ENCODE peak calls at places on chromosomes 13 and 19, in six cellular contexts. J, U, L, P, E and T are unnamed samples. For H3K4me1 and H3K27me3, the result is how much of the 10 kb centered on the place peaks cover.

GRCh38 chr19:48997972-48998371 is 4.3 kb downstream of the RUVBL2 start:
- DNase-seq in J (no peak), U (peak), L (no peak), P (no peak), E (peak), T (no peak)

GRCh38 chr19:13155472-13156284 is 5.5 kb downstream of the IER2 start:
- DNase-seq in J (peak), U (peak), L (peak), P (peak), E (peak), T (peak)

GRCh38 chr13:24008679-24009078 is 111.4 kb upstream of the C1QTNF9B start:
- DNase-seq in J (no peak), U (no peak), L (no peak), P (no peak), E (no peak), T (no peak)

GRCh38 chr19:2711175-2711936 is 8.9 kb upstream of the GNG7 start:
- DNase-seq in J (no peak), U (no peak), L (no peak), P (no peak), E (no peak), T (no peak)

GRCh38 chr13:48600374-48601364 is 53.1 kb upstream of the CYSLTR2 start:
- DNase-seq in J (peak), U (no peak), L (no peak), P (no peak), E (no peak), T (no peak)

GRCh38 chr13:31767175-31767900 is 28.0 kb downstream of the RXFP2 start:
- DNase-seq in J (no peak), U (no peak), L (no peak), P (no peak), E (no peak), T (no peak)

GRCh38 chr13:24500977-24501376 is 11.6 kb downstream of the PARP4 start:
- DNase-seq in J (no peak), U (no peak), L (no peak), P (no peak), E (no peak), T (no peak)

GRCh38 chr13:24644051-24644450 is 36.2 kb upstream of the ATP12A start:
- DNase-seq in J (no peak), U (no peak), L (no peak), P (no peak), E (no peak), T (no peak)

GRCh38 chr19:53467138-53467502 is 413 bp upstream of the ZNF813 start:
- DNase-seq in J (peak), U (peak), L (peak), P (no peak), E (no peak), T (no peak)

GRCh38 chr13:94968040-94968756 is 255.9 kb upstream of the SOX21 start:
- DNase-seq in J (no peak), U (no peak), L (no peak), P (no peak), E (peak), T (no peak)

GRCh38 chr19:46133777-46134231 is 9.3 kb upstream of the IGFL3 start:
- DNase-seq in J (no peak), U (no peak), L (no peak), P (no peak), E (no peak), T (no peak)

GRCh38 chr13:52665325-52665724 is 12.7 kb downstream of the SUGT1 start:
- DNase-seq in J (no peak), U (no peak), L (no peak), P (no peak), E (peak), T (no peak)

GRCh38 chr13:45200701-45201230 is at the start of gene KCTD4:
- DNase-seq in J (no peak), U (no peak), L (no peak), P (no peak), E (no peak), T (no peak)

GRCh38 chr19:41355802-41356201 is 2.1 kb upstream of the TGFB1 start:
- DNase-seq in J (no peak), U (no peak), L (no peak), P (no peak), E (no peak), T (no peak)

GRCh38 chr19:5891938-5892771 is 11.4 kb downstream of the NDUFA11 start:
- DNase-seq in J (no peak), U (peak), L (no peak), P (no peak), E (peak), T (no peak)

GRCh38 chr19:46211201-46211881 is 18.2 kb upstream of the IGFL1 start:
- DNase-seq in J (peak), U (no peak), L (no peak), P (peak), E (peak), T (no peak)

GRCh38 chr13:33264620-33264978 is 21.0 kb downstream of the STARD13 start:
- DNase-seq in J (no peak), U (peak), L (no peak), P (no peak), E (no peak), T (no peak)

GRCh38 chr13:33265133-33265532 is 20.4 kb downstream of the STARD13 start:
- DNase-seq in J (no peak), U (no peak), L (no peak), P (no peak), E (no peak), T (no peak)

GRCh38 chr13:33262997-33263396 is 22.6 kb downstream of the STARD13 start:
- DNase-seq in J (no peak), U (no peak), L (no peak), P (no peak), E (no peak), T (no peak)

GRCh38 chr13:33263484-33263883 is 22.1 kb downstream of the STARD13 start:
- DNase-seq in J (no peak), U (no peak), L (no peak), P (no peak), E (no peak), T (no peak)

DNA sequence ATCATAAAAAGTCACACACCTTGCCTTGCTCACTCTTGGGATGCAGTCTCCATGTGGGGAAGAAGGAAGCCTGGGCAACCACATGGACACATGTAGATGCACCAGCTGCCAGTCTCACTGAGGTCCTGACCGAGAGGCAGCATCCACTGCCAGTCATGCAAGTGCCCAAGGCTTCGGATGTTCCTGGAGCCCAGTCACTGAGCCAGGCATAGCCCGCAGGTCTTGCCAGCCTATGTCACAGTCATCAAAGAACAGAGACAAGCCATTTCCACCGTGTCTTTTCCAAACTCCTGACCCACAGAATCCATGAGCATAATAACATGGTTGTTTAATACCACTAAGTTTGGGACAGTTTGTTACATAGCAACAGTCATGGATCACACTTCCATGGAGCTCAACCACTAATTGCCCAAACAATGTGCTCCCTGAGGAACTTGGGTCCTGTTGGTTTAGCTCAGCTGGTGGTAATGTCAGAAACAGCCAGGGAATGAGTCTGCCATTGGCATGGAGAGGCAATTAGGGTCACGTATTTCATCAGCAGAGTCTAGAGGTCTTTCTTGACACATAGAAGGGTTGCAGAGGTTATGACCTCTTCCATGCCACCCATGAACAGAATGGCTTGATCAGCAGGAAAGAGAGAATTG is 21.5 kb downstream of the STARD13 start:
- DNase-seq in J (no peak), U (no peak), L (no peak), P (no peak), E (no peak), T (no peak)
- H3K4me1 ChIP-seq in J (under half), U (under half), L (half or more), P (under half), E (under half), T (half or more)

GRCh38 chr13:111145506-111145905 is 30.4 kb downstream of the ARHGEF7 start:
- DNase-seq in J (no peak), U (no peak), L (no peak), P (no peak), E (no peak), T (no peak)
- H3K27me3 ChIP-seq in J (under half), U (under half), L (under half), P (under half), E (half or more), T (under half)

GRCh38 chr13:99051768-99052455 is 74.0 kb upstream of the DOCK9 start:
- DNase-seq in J (no peak), U (no peak), L (no peak), P (no peak), E (no peak), T (no peak)
- H3K4me1 ChIP-seq in J (under half), U (under half), L (under half), P (under half), E (under half), T (under half)

GRCh38 chr19:18861235-18861634 is 29.5 kb downstream of the UPF1 start:
- DNase-seq in J (no peak), U (no peak), L (no peak), P (no peak), E (no peak), T (no peak)

GRCh38 chr19:18860302-18860700 is 28.5 kb downstream of the UPF1 start:
- DNase-seq in J (no peak), U (no peak), L (no peak), P (no peak), E (no peak), T (no peak)

GRCh38 chr19:18860725-18861124 is 29.0 kb downstream of the UPF1 start:
- DNase-seq in J (no peak), U (no peak), L (no peak), P (no peak), E (no peak), T (no peak)

GRCh38 chr19:18858906-18859646 is 27.3 kb downstream of the UPF1 start:
- DNase-seq in J (no peak), U (no peak), L (no peak), P (no peak), E (no peak), T (no peak)

GRCh38 chr19:18859676-18860301 is 28.0 kb downstream of the UPF1 start:
- DNase-seq in J (no peak), U (no peak), L (no peak), P (no peak), E (no peak), T (no peak)
- H3K27me3 ChIP-seq in J (under half), U (under half), L (under half), P (under half), E (under half), T (under half)